ENCODE peak calls at places on chromosomes 12 and 14, in seven cellular contexts. K, S, A, W, X, M and V are unnamed samples. For H3K4me1, the result is how much of the 10 kb centered on the place peaks cover.

GRCh38 chr14:24132061-24132685 is 1.7 kb downstream of the FITM1 start:
- DNase-seq in K (no peak), S (no peak), A (peak), W (peak), X (no peak), M (no peak), V (no peak)

GRCh38 chr12:88111074-88111652 is 30.7 kb downstream of the CEP290 start:
- DNase-seq in K (no peak), S (peak), A (no peak), W (no peak), X (peak), M (peak), V (no peak)

GRCh38 chr14:51993274-51993673 is 3.9 kb downstream of the RTRAF start:
- DNase-seq in K (no peak), S (no peak), A (no peak), W (no peak), X (no peak), M (no peak), V (no peak)

GRCh38 chr12:70080577-70080976 is 162.7 kb upstream of the CNOT2 start:
- DNase-seq in K (no peak), S (no peak), A (no peak), W (no peak), X (no peak), M (no peak), V (no peak)

GRCh38 chr12:132662901-132663755 is 24.0 kb downstream of the POLE start:
- DNase-seq in K (no peak), S (no peak), A (no peak), W (peak), X (no peak), M (no peak), V (no peak)

GRCh38 chr14:89474464-89474863 is 57.4 kb upstream of the FOXN3 start:
- DNase-seq in K (no peak), S (no peak), A (no peak), W (no peak), X (no peak), M (no peak), V (no peak)

GRCh38 chr14:74867673-74868072 is 8.3 kb downstream of the PROX2 start:
- DNase-seq in K (peak), S (peak), A (no peak), W (no peak), X (no peak), M (peak), V (no peak)

GRCh38 chr12:4151362-4152121 is 122.0 kb upstream of the CCND2 start:
- DNase-seq in K (no peak), S (no peak), A (no peak), W (no peak), X (no peak), M (no peak), V (no peak)

GRCh38 chr12:124379938-124380754 is 85.3 kb downstream of the RFLNA start:
- DNase-seq in K (no peak), S (peak), A (no peak), W (peak), X (no peak), M (peak), V (peak)

GRCh38 chr12:2288471-2288870 is 235.7 kb downstream of the CACNA1C start:
- DNase-seq in K (no peak), S (no peak), A (peak), W (no peak), X (no peak), M (no peak), V (no peak)

GRCh38 chr12:27623645-27624044 is 72.6 kb upstream of the REP15 start:
- DNase-seq in K (no peak), S (peak), A (no peak), W (no peak), X (no peak), M (peak), V (no peak)

GRCh38 chr14:95326987-95327386 is 7.3 kb upstream of the CLMN start:
- DNase-seq in K (no peak), S (no peak), A (no peak), W (no peak), X (no peak), M (no peak), V (no peak)

GRCh38 chr14:66662374-66662773 is 154.4 kb downstream of the GPHN start:
- DNase-seq in K (no peak), S (no peak), A (no peak), W (no peak), X (peak), M (no peak), V (no peak)

GRCh38 chr14:32072701-32073100 is 4.4 kb upstream of the ARHGAP5 start:
- DNase-seq in K (no peak), S (no peak), A (no peak), W (no peak), X (no peak), M (no peak), V (no peak)

GRCh38 chr14:29243355-29243754 is 476.8 kb downstream of the FOXG1 start:
- DNase-seq in K (no peak), S (peak), A (no peak), W (no peak), X (no peak), M (peak), V (no peak)

GRCh38 chr14:103386632-103387329 is 1.6 kb downstream of the MARK3 start:
- DNase-seq in K (no peak), S (peak), A (no peak), W (no peak), X (peak), M (peak), V (no peak)

GRCh38 chr14:55448146-55448614 is 7.8 kb upstream of the TBPL2 start:
- DNase-seq in K (no peak), S (peak), A (no peak), W (peak), X (no peak), M (peak), V (no peak)

GRCh38 chr14:54501423-54501822 is 8.3 kb upstream of the CGRRF1 start:
- DNase-seq in K (no peak), S (no peak), A (no peak), W (no peak), X (no peak), M (no peak), V (no peak)

GRCh38 chr12:59404109-59404650 is 191.6 kb upstream of the SLC16A7 start:
- DNase-seq in K (no peak), S (no peak), A (no peak), W (no peak), X (no peak), M (no peak), V (no peak)

GRCh38 chr12:98533723-98534251 is 18.4 kb downstream of the TMPO start:
- DNase-seq in K (no peak), S (peak), A (peak), W (no peak), X (no peak), M (no peak), V (no peak)

GRCh38 chr12:52360663-52361271 is 6.5 kb downstream of the KRT85 start:
- DNase-seq in K (no peak), S (no peak), A (no peak), W (peak), X (no peak), M (no peak), V (no peak)

GRCh38 chr14:34649344-34649743 is 19.4 kb upstream of the SNX6 start:
- DNase-seq in K (no peak), S (peak), A (no peak), W (no peak), X (no peak), M (peak), V (no peak)

GRCh38 chr12:42961395-42961794 is 371.8 kb upstream of the PRICKLE1 start:
- DNase-seq in K (no peak), S (peak), A (no peak), W (no peak), X (peak), M (peak), V (no peak)

GRCh38 chr14:103623883-103624482 is 5.0 kb upstream of the KLC1 start:
- DNase-seq in K (no peak), S (no peak), A (no peak), W (no peak), X (no peak), M (no peak), V (peak)

GRCh38 chr12:64655141-64655540 is 44.8 kb downstream of the RASSF3 start:
- DNase-seq in K (no peak), S (no peak), A (no peak), W (no peak), X (no peak), M (no peak), V (no peak)

GRCh38 chr12:122753213-122753571 is 568 bp downstream of the DENR start:
- DNase-seq in K (no peak), S (no peak), A (no peak), W (no peak), X (no peak), M (peak), V (no peak)

DNA sequence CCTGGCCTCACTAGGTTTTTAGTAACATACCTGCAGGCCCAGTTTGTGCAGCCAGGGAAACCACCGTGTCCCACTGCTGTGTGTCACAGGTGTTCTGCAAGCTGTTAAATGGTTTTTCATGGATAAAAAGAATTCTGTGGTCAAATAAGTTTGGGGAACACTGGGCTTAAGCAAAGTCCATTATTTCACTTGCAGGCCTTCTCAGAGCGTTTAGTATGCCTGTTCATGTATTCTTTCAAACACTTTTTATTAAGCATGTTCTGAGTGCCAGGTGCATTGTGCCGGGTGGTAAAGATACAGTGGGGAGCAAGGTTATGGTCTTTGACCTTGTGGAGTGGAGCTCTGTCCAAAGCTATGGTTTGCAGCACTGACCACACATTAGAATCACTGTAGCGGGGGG is 7.4 kb downstream of the RNFT2 start:
- DNase-seq in K (no peak), S (no peak), A (no peak), W (no peak), X (no peak), M (no peak), V (no peak)
- H3K4me1 ChIP-seq in K (under half), S (under half), A (under half), W (under half), X (under half), M (under half), V (under half)

DNA sequence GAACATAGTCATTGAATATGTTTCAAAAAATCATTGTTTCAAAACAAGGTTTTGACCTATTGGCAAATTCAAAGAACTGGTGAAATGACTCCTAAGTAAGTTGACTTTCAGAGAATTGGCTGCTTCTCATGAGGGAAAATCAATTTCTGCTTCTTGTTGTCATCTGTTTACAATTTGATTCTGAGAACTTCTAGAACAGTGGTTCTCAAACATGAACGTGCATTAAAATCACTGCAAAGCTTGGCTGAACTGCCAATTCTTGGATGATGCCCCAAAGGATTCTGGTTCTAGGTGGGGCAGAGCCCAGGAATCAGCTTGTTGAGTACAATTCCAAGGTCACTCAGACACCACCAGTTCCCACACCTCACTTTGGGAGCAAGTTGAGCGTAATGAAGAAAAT is 83.9 kb downstream of the ZFP36L1 start:
- DNase-seq in K (no peak), S (no peak), A (no peak), W (no peak), X (no peak), M (no peak), V (no peak)
- H3K4me1 ChIP-seq in K (under half), S (under half), A (under half), W (under half), X (under half), M (under half), V (under half)

DNA sequence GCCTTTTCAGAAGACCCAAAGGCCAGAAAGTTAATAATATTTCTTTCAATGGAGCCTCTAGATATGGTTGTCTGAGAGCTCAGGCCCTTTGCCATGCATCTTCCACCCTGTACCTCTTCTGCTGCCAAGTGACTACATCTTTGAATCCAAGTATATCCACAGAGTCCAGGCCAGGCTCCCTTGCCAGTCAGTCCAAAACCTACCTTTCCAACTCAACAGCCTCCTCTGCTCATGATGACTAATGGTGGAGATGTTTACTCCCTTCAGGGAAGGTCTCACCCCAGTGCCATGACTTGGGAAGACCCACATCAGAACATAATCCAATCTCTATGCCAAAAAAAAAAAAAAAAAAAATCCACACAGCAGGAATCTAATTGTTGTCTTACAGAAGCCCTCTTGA is 20.4 kb downstream of the TTC9 start:
- DNase-seq in K (no peak), S (no peak), A (no peak), W (no peak), X (no peak), M (no peak), V (no peak)
- H3K4me1 ChIP-seq in K (half or more), S (under half), A (under half), W (under half), X (half or more), M (under half), V (under half)

GRCh38 chr12:32847287-32847686 is 49.3 kb downstream of the PKP2 start:
- DNase-seq in K (no peak), S (no peak), A (no peak), W (no peak), X (no peak), M (no peak), V (no peak)
- H3K4me1 ChIP-seq in K (under half), S (under half), A (under half), W (under half), X (under half), M (under half), V (half or more)

DNA sequence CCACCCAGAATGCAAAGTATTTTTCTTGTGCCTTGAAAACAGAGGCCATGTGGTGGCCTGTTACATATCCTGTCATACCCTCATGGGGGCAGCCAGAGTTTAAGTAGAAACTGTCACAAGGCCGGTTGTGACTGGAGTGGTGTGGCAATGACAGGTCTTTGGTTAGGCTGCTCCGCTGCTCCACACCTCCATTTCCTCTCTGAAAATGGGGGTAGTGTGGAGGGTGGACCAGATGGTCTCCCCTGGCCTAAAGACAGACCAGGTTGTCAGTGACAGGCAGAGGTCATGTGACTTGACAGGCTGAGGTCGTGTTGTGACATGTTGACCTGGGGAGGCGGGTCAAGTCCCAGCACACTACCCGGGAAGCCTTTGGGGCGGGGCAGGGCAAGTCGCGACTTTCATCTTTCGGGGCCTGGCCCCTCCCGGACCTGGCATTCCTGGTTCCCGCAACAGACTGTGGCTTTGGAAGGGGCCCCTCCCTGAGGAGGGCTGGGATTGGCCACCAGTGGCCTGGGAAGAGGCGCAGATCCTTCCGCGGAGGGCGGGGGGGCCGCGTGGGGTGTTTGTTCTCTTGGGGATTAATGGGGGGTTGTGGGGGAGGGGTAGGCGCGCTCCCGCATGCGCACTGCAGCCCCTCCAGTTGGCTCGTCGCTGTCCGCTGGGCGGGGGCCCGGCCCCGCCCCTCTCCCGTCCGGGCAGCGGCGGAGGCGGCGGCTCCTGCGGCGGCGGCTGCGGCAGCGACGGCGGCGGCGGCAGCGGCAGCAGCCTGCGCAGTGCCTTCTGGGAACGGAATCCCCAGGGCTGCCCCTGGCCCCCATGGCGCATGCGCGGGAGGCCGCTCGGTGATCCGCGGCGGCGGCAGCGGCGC is at the start of gene MBD6:
- DNase-seq in K (peak), S (peak), A (peak), W (peak), X (peak), M (peak), V (peak)
- H3K4me1 ChIP-seq in K (half or more), S (under half), A (under half), W (under half), X (under half), M (under half), V (half or more)